ENCODE peak calls at places on chromosomes 13 and 19, in five cellular contexts. N, E, K, W and B are unnamed samples.
A peak's percentile ranks its signal among the peaks of the same experiment; 100 is the strongest.

GRCh38 chr13:75404721-75405120 is 77.2 kb downstream of the TBC1D4 start:
- DNase-seq in N (no peak), E (no peak), K (no peak), W (no peak), B (no peak)

GRCh38 chr19:30406220-30406944 is 34.2 kb downstream of the ZNF536 start:
- DNase-seq in N (no peak), E (no peak), K (peak; percentile 15), W (no peak), B (peak; percentile 11)

GRCh38 chr13:51959773-51960172 is 51.5 kb downstream of the ATP7B start:
- DNase-seq in N (no peak), E (no peak), K (no peak), W (no peak), B (peak; percentile 31)

GRCh38 chr19:7916137-7916907 is 1.7 kb downstream of the TGFBR3L start:
- DNase-seq in N (peak; percentile 30), E (no peak), K (no peak), W (no peak), B (peak; percentile 52)

GRCh38 chr19:39867133-39867532 is 21.0 kb upstream of the FBL start:
- DNase-seq in N (no peak), E (no peak), K (no peak), W (no peak), B (no peak)

GRCh38 chr19:51777570-51778460 is 16.8 kb downstream of the FPR2 start:
- DNase-seq in N (peak; percentile 96), E (peak; percentile 97), K (peak; percentile 78), W (peak; percentile 74), B (peak; percentile 90)

GRCh38 chr19:43779147-43779819 is 1.5 kb downstream of the KCNN4 start:
- DNase-seq in N (no peak), E (no peak), K (no peak), W (no peak), B (peak; percentile 42)

GRCh38 chr19:49570997-49571676 is 9.2 kb downstream of the NOSIP start:
- DNase-seq in N (no peak), E (no peak), K (no peak), W (no peak), B (peak; percentile 46)

GRCh38 chr13:24670927-24671326 is 9.3 kb upstream of the ATP12A start:
- DNase-seq in N (peak; percentile 21), E (peak; percentile 20), K (no peak), W (no peak), B (peak; percentile 62)

GRCh38 chr19:14073232-14073924 is 792 bp downstream of the MISP3 start:
- DNase-seq in N (peak; percentile 78), E (peak; percentile 83), K (peak; percentile 66), W (peak; percentile 77), B (peak; percentile 81)

GRCh38 chr13:97125051-97125809 is 96.9 kb upstream of the MBNL2 start:
- DNase-seq in N (peak; percentile 81), E (peak; percentile 91), K (no peak), W (peak; percentile 89), B (peak; percentile 64)

GRCh38 chr13:53250272-53250875 is 221.8 kb downstream of the OLFM4 start:
- DNase-seq in N (peak; percentile 84), E (peak; percentile 85), K (peak; percentile 13), W (peak; percentile 56), B (peak; percentile 83)

GRCh38 chr19:17160908-17161307 is 54.2 kb upstream of the USE1 start:
- DNase-seq in N (no peak), E (no peak), K (no peak), W (no peak), B (no peak)

GRCh38 chr19:2494447-2495129 is 18.7 kb downstream of the GADD45B start:
- DNase-seq in N (peak; percentile 87), E (peak; percentile 85), K (peak; percentile 86), W (peak; percentile 71), B (peak; percentile 48)

GRCh38 chr19:29560313-29561075 is 34.7 kb downstream of the VSTM2B start:
- DNase-seq in N (no peak), E (no peak), K (no peak), W (no peak), B (no peak)

GRCh38 chr13:76043882-76044281 is 407.8 kb downstream of the LMO7 start:
- DNase-seq in N (no peak), E (peak; percentile 11), K (no peak), W (no peak), B (peak; percentile 3)

GRCh38 chr13:27631156-27631555 is 9.5 kb downstream of the POLR1D start:
- DNase-seq in N (no peak), E (no peak), K (no peak), W (no peak), B (no peak)

GRCh38 chr19:51473009-51473707 is 5.2 kb upstream of the CEACAM18 start:
- DNase-seq in N (peak; percentile 79), E (peak; percentile 82), K (peak; percentile 79), W (peak; percentile 3), B (peak; percentile 83)

GRCh38 chr19:4066176-4066606 is 508 bp downstream of the ZBTB7A start:
- DNase-seq in N (no peak), E (no peak), K (no peak), W (no peak), B (no peak)
- H3K4me3 ChIP-seq in N (peak overlapping the region; percentile 95), E (peak overlapping the region; percentile 78), K (peak overlapping the region; percentile 98), W (peak overlapping the region; percentile 57), B (peak overlapping the region; percentile 55)

DNA sequence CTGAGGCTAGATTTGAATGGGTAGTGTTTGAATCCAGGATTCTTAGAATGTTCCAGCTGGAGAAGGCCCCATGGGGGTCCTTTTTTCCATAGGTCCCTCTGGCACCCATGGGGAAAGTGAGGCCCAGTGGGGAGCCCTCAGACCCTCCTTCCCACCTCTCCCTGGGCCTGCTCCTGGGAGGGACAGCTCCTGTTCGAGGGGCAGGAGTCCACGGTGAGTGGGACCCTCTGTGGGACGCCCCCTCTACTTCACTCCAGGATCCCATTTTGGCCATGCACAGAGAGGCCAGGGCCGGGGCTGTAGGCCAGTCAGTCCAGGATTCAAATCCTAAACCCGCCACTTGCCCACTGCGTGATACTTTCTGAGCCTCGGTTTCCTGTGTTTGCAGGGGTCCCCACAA is 7.6 kb downstream of the MEF2B start:
- DNase-seq in N (no peak), E (no peak), K (no peak), W (no peak), B (no peak)
- H3K4me3 ChIP-seq in N (no peak overlapping the region), E (no peak overlapping the region), K (no peak overlapping the region), W (no peak overlapping the region), B (no peak overlapping the region)

GRCh38 chr19:15282311-15282705 is 50.0 kb downstream of the BRD4 start:
- DNase-seq in N (no peak), E (no peak), K (no peak), W (no peak), B (no peak)

GRCh38 chr19:15280915-15281683 is 48.9 kb upstream of the EPHX3 start:
- DNase-seq in N (peak; percentile 86), E (peak; percentile 93), K (peak; percentile 83), W (peak; percentile 81), B (no peak)

GRCh38 chr19:15283141-15283885 is 49.0 kb downstream of the BRD4 start:
- DNase-seq in N (peak; percentile 69), E (peak; percentile 77), K (no peak), W (peak; percentile 73), B (no peak)

GRCh38 chr19:15279326-15279904 is 47.2 kb upstream of the EPHX3 start:
- DNase-seq in N (no peak), E (no peak), K (no peak), W (no peak), B (no peak)

GRCh38 chr19:15280048-15280725 is 47.9 kb upstream of the EPHX3 start:
- DNase-seq in N (no peak), E (no peak), K (no peak), W (no peak), B (no peak)
- H3K4me3 ChIP-seq in N (no peak overlapping the region), E (no peak overlapping the region), K (no peak overlapping the region), W (no peak overlapping the region), B (no peak overlapping the region)

GRCh38 chr19:35861640-35862160 is 5.0 kb downstream of the KIRREL2 start:
- DNase-seq in N (no peak), E (no peak), K (no peak), W (no peak), B (no peak)
- H3K4me3 ChIP-seq in N (no peak overlapping the region), E (no peak overlapping the region), K (no peak overlapping the region), W (no peak overlapping the region), B (no peak overlapping the region)

GRCh38 chr13:48429036-48429435 is 16.1 kb upstream of the LPAR6 start:
- DNase-seq in N (no peak), E (no peak), K (no peak), W (no peak), B (no peak)
- H3K4me3 ChIP-seq in N (no peak overlapping the region), E (no peak overlapping the region), K (no peak overlapping the region), W (no peak overlapping the region), B (no peak overlapping the region)